ENCODE peak calls at places on chromosome 15, in nine cellular contexts. V is fibroblast of lung, X is cardiac muscle cell, P is progenitor cell of endocrine pancreas, C is tibial artery, M is dorsolateral prefrontal cortex, S is AG09319, K is ovary, J is heart right ventricle. F is an unnamed sample.

GRCh38 chr15:60374628-60375081 is 23.1 kb downstream of the ANXA2 start:
- DNase-seq in J (no peak), P (peak), V (peak), X (peak), M (no peak), C (peak), S (peak), K (no peak), F (no peak)

GRCh38 chr15:35514759-35515158 is 31.2 kb downstream of the DPH6 start:
- DNase-seq in X (no peak), P (no peak), K (no peak), M (no peak), J (no peak), S (no peak), C (no peak), V (no peak), F (no peak)

GRCh38 chr15:62932436-62932835 is 110.1 kb upstream of the TPM1 start:
- DNase-seq in X (no peak), J (no peak), P (no peak), C (no peak), V (peak), K (no peak), S (peak), M (no peak), F (no peak)

GRCh38 chr15:71136159-71137137 is 21.2 kb downstream of the THSD4 start:
- DNase-seq in C (no peak), X (no peak), K (no peak), P (no peak), J (no peak), S (no peak), M (no peak), V (peak), F (no peak)

GRCh38 chr15:63079938-63080626 is 37.5 kb downstream of the TPM1 start:
- DNase-seq in X (no peak), V (no peak), J (no peak), C (no peak), M (no peak), P (no peak), S (no peak), K (no peak), F (no peak)

GRCh38 chr15:100308222-100309007 is 33.4 kb downstream of the ADAMTS17 start:
- DNase-seq in S (no peak), V (no peak), X (no peak), K (no peak), J (peak), C (no peak), M (no peak), P (no peak), F (no peak)

GRCh38 chr15:23446215-23447106 is 582 bp downstream of the GOLGA6L2 start:
- DNase-seq in V (no peak), P (no peak), S (no peak), C (peak), K (no peak), M (no peak), J (no peak), X (no peak), F (no peak)

GRCh38 chr15:101088788-101089578 is 162.9 kb downstream of the CHSY1 start:
- DNase-seq in V (peak), K (peak), J (peak), S (no peak), P (peak), X (peak), C (peak), M (peak), F (peak)

GRCh38 chr15:101023501-101024110 is 104.4 kb downstream of the LRRK1 start:
- DNase-seq in S (no peak), C (peak), V (no peak), K (no peak), M (no peak), X (no peak), P (no peak), J (peak), F (peak)

GRCh38 chr15:60720493-60721231 is 241.7 kb upstream of the ICE2 start:
- DNase-seq in P (no peak), M (no peak), V (no peak), X (no peak), C (no peak), S (no peak), J (no peak), K (no peak), F (no peak)

GRCh38 chr15:73747847-73748605 is 5.1 kb downstream of the INSYN1 start:
- DNase-seq in X (no peak), M (no peak), P (no peak), C (no peak), S (no peak), V (no peak), J (no peak), K (no peak), F (no peak)

GRCh38 chr15:61829514-61829889 is 230.7 kb downstream of the VPS13C start:
- DNase-seq in P (no peak), V (no peak), C (no peak), J (no peak), S (no peak), X (no peak), K (no peak), M (no peak), F (no peak)

GRCh38 chr15:61827131-61827530 is 233.1 kb downstream of the VPS13C start:
- DNase-seq in M (no peak), S (no peak), P (no peak), V (no peak), X (no peak), J (no peak), C (no peak), K (no peak), F (no peak)

GRCh38 chr15:61830536-61831330 is 229.5 kb downstream of the VPS13C start:
- DNase-seq in M (no peak), P (no peak), S (no peak), C (no peak), X (no peak), V (no peak), J (no peak), K (no peak), F (no peak)

GRCh38 chr15:61828860-61829513 is 231.3 kb downstream of the VPS13C start:
- DNase-seq in C (no peak), J (no peak), M (no peak), K (no peak), X (no peak), P (no peak), S (no peak), V (peak), F (no peak)

DNA sequence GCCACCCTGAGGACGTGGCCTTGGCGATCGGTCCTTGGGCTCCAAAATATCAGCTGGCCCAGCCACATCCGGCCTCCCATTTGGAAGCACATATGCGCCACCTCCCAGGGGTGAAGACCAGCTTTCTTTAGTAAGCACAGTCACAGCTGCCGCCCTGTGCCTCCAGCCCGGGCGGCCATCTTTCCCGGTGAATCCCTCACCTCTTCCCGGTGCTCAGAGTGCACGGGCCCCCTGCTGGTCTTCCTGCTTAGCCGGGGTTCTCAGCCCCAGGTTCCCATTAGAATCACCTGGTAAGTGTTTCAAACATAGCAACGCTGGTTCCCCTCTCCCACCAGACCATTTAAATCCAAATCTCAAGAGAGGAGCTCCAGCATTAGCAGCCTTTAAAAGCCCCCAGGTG is 232.2 kb downstream of the VPS13C start:
- DNase-seq in P (no peak), K (no peak), M (no peak), J (no peak), S (no peak), C (no peak), V (no peak), X (no peak), F (no peak)
- TF ChIP-seq CTCF in P (peak), K (no peak), M (no peak), J (no peak), S (no peak), C (no peak), V (no peak), X (no peak), F (no peak)

GRCh38 chr15:69045810-69046209 is 31.3 kb downstream of the NOX5 start:
- DNase-seq in J (no peak), S (no peak), X (peak), C (no peak), K (no peak), V (peak), M (no peak), P (no peak), F (no peak)
- TF ChIP-seq CTCF in J (no peak), S (peak), X (peak), C (no peak), K (no peak), V (peak), M (no peak), P (peak), F (no peak)

GRCh38 chr15:88477885-88478284 is 10.4 kb downstream of the MRPS11 start:
- DNase-seq in M (no peak), C (no peak), V (no peak), X (no peak), S (no peak), J (no peak), P (no peak), K (no peak), F (no peak)

GRCh38 chr15:88476635-88477038 is 9.1 kb downstream of the MRPS11 start:
- DNase-seq in C (no peak), S (no peak), X (peak), K (peak), V (peak), P (no peak), M (peak), J (peak), F (peak)

GRCh38 chr15:88477126-88477525 is 9.6 kb downstream of the MRPS11 start:
- DNase-seq in P (no peak), V (no peak), C (no peak), M (no peak), X (no peak), S (no peak), K (no peak), J (no peak), F (no peak)

GRCh38 chr15:88480981-88481380 is 13.5 kb downstream of the MRPS11 start:
- DNase-seq in K (no peak), X (no peak), S (no peak), P (no peak), C (no peak), V (no peak), J (no peak), M (peak), F (no peak)

GRCh38 chr15:88479169-88479568 is 11.7 kb downstream of the MRPS11 start:
- DNase-seq in C (no peak), S (no peak), K (no peak), V (no peak), X (no peak), J (no peak), M (no peak), P (no peak), F (no peak)
- TF ChIP-seq CTCF in C (no peak), S (no peak), K (no peak), V (no peak), X (no peak), J (no peak), M (no peak), P (no peak), F (no peak)

DNA sequence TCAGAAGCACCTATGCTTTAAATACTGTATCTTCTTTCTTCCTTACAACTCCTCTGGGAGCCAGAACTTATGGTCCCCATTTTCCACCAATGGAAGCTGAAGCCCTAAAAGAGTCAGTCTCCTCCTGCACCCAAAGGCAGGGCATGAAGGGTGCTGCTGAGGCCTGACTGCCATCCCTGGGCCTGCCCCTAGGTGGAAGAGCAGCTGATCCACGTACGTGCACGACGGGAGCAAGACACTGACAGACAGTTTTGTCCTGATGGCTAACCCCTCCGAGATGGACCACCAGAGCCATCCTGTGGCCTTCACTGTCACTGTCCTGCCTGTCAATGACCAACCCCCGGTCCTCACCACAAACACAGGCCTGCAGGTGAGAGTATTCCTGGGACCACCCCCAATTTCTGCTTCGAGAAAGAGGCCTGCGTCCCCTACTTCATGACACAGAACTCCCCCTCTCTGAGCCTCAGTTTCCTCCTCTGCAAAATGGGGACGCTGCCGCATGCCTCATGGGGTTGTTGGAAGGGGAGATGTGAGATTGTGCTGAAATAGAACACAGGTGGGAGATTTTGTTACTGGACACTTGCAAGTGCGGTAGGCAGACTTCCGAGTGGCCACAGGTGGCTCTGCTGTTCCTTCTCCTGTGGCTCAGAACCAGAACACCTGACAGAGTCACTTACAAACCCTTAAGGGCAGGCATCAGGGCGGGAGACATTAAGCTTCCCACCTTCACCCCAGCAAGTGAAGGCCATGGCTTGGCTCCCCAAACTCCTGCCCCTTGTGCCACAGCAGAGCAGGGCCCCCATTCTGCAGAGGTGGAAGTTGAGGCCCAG is 175.4 kb downstream of the TBC1D2B start:
- DNase-seq in M (no peak), C (peak), K (no peak), P (no peak), S (no peak), V (no peak), J (no peak), X (peak), F (no peak)
- TF ChIP-seq CTCF in M (no peak), C (no peak), K (no peak), P (peak), S (no peak), V (peak), J (no peak), X (peak), F (no peak)

DNA sequence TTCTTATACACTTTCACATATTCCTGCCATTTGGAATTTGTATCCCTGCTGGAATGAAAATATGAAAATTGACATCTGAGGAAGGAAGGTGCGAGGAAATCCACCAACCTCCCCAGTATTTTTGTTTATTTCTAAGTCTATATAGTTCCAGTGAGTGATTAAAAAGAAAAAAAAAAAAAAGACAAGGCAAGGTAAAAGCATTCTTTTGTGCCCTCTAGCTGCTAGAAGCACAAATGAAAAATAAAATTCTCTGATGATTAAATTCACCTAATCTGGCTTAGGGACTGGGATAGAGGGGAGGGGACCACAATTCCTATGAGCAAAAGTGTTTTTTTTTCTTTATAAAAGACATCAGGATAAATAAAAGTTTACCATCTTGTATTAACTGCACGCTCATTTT is 370.9 kb downstream of the NR2F2 start:
- DNase-seq in M (no peak), C (no peak), P (no peak), J (no peak), X (no peak), S (no peak), V (peak), K (no peak), F (no peak)
- TF ChIP-seq CTCF in M (no peak), C (no peak), P (peak), J (peak), X (no peak), S (no peak), V (no peak), K (no peak), F (no peak)

GRCh38 chr15:29451201-29451781 is 181.7 kb upstream of the NSMCE3 start:
- DNase-seq in P (no peak), J (no peak), X (peak), V (no peak), M (no peak), S (no peak), K (no peak), C (no peak), F (peak)
- TF ChIP-seq CTCF in P (peak), J (no peak), X (no peak), V (no peak), M (no peak), S (no peak), K (no peak), C (no peak), F (no peak)

DNA sequence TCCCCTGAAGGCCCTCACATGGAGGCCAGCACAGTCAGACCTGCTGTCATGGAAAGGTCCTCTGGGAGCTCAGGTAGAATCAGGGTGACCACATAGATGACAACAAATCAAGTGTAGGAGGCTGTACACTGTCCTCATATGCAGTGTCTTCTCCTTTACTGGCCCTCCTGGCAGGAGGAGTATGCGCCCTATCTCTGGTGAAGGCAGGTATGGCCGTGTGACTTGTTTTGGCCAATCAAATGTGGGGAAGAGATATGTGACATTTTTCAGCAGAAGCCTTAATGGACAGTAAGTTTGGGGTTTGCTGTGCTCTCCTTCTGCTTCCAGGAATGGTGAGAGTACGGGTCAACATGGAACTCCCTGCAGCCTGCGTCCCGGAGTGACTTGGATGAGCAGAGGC is 69.9 kb downstream of the RHCG start:
- DNase-seq in J (no peak), V (no peak), K (no peak), S (no peak), X (no peak), C (no peak), M (no peak), P (no peak), F (no peak)
- TF ChIP-seq CTCF in J (no peak), V (no peak), K (no peak), S (no peak), X (no peak), C (no peak), M (no peak), P (no peak), F (no peak)

DNA sequence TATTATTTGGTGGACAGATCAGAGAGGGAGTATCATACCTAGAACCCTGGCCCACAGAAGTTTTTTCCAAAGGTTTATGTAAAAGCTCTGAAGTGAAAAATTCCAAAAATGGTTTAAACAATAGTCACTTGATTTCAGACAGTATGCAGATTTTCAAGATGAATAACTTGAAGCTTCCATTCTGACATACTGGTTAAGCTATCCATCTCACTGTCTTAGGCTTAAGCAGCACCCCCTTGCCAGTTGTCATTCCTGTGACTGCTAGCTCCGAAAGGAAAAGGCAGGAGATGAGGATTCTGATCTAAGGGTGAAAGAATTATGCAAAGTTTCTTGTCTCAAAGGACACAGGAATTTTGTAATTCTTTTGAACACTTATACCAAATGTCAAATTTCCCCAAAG is 337.5 kb upstream of the THBS1 start:
- DNase-seq in X (no peak), C (no peak), V (no peak), J (no peak), S (no peak), K (no peak), M (no peak), P (no peak), F (no peak)
- TF ChIP-seq CTCF in X (no peak), C (no peak), V (no peak), J (no peak), S (no peak), K (no peak), M (no peak), P (no peak), F (no peak)

GRCh38 chr15:25739687-25740121 is 123.4 kb downstream of the ATP10A start:
- DNase-seq in K (no peak), C (no peak), J (no peak), P (no peak), V (peak), X (peak), S (peak), M (no peak), F (peak)
- TF ChIP-seq CTCF in K (no peak), C (peak), J (peak), P (peak), V (peak), X (peak), S (peak), M (no peak), F (no peak)

F was measured in endothelial cell.